ENCODE peak calls at places on chromosomes 12 and 14, in five cellular contexts. One of them, this sample, is unnamed.

GRCh38 chr12:123912415-123913385 is 59.9 kb downstream of the CCDC92 start:
- DNase-seq in effector memory CD4-positive, alpha-beta T cell: no peak
- DNase-seq in heart left ventricle: no peak
- DNase-seq in neuronal stem cell: no peak
- DNase-seq in CD4-positive, CD25-positive, alpha-beta regulatory T cell: no peak
- DNase-seq in this sample: no peak

GRCh38 chr12:3540387-3541320 is 49.7 kb downstream of the PRMT8 start:
- DNase-seq in neuronal stem cell: no peak
- DNase-seq in CD4-positive, CD25-positive, alpha-beta regulatory T cell: no peak
- DNase-seq in heart left ventricle: no peak
- DNase-seq in effector memory CD4-positive, alpha-beta T cell: no peak
- DNase-seq in this sample: no peak

GRCh38 chr12:53004582-53004981 is 1.7 kb upstream of the EIF4B start:
- DNase-seq in CD4-positive, CD25-positive, alpha-beta regulatory T cell: no peak
- DNase-seq in heart left ventricle: no peak
- DNase-seq in effector memory CD4-positive, alpha-beta T cell: no peak
- DNase-seq in neuronal stem cell: no peak
- DNase-seq in this sample: no peak

GRCh38 chr12:64608901-64609542 is 1.3 kb upstream of the RASSF3 start:
- DNase-seq in neuronal stem cell: no peak
- DNase-seq in heart left ventricle: no peak
- DNase-seq in CD4-positive, CD25-positive, alpha-beta regulatory T cell: peak; percentile 75
- DNase-seq in effector memory CD4-positive, alpha-beta T cell: peak; percentile 37
- DNase-seq in this sample: no peak

GRCh38 chr14:68399971-68400370 is 392.9 kb downstream of the ZFP36L1 start:
- DNase-seq in heart left ventricle: no peak
- DNase-seq in CD4-positive, CD25-positive, alpha-beta regulatory T cell: no peak
- DNase-seq in effector memory CD4-positive, alpha-beta T cell: no peak
- DNase-seq in neuronal stem cell: no peak
- DNase-seq in this sample: no peak

GRCh38 chr14:30339311-30339901 is 219.6 kb upstream of the G2E3 start:
- DNase-seq in effector memory CD4-positive, alpha-beta T cell: no peak
- DNase-seq in heart left ventricle: no peak
- DNase-seq in neuronal stem cell: no peak
- DNase-seq in CD4-positive, CD25-positive, alpha-beta regulatory T cell: no peak
- DNase-seq in this sample: no peak

GRCh38 chr12:85865905-85866304 is 8.2 kb upstream of the NTS start:
- DNase-seq in neuronal stem cell: no peak
- DNase-seq in heart left ventricle: no peak
- DNase-seq in effector memory CD4-positive, alpha-beta T cell: no peak
- DNase-seq in CD4-positive, CD25-positive, alpha-beta regulatory T cell: no peak
- DNase-seq in this sample: no peak

GRCh38 chr12:19613051-19613535 is 173.8 kb downstream of the AEBP2 start:
- DNase-seq in neuronal stem cell: no peak
- DNase-seq in heart left ventricle: no peak
- DNase-seq in effector memory CD4-positive, alpha-beta T cell: no peak
- DNase-seq in CD4-positive, CD25-positive, alpha-beta regulatory T cell: no peak
- DNase-seq in this sample: no peak

GRCh38 chr12:73374360-73374759 is 1102.2 kb downstream of the TRHDE start:
- DNase-seq in CD4-positive, CD25-positive, alpha-beta regulatory T cell: no peak
- DNase-seq in effector memory CD4-positive, alpha-beta T cell: no peak
- DNase-seq in neuronal stem cell: no peak
- DNase-seq in heart left ventricle: no peak
- DNase-seq in this sample: no peak

GRCh38 chr12:124544311-124544970 is 23.0 kb downstream of the NCOR2 start:
- DNase-seq in heart left ventricle: no peak
- DNase-seq in CD4-positive, CD25-positive, alpha-beta regulatory T cell: no peak
- DNase-seq in effector memory CD4-positive, alpha-beta T cell: no peak
- DNase-seq in neuronal stem cell: no peak
- DNase-seq in this sample: no peak

GRCh38 chr12:87866602-87867292 is 162.5 kb downstream of the C12orf50 start:
- DNase-seq in neuronal stem cell: no peak
- DNase-seq in effector memory CD4-positive, alpha-beta T cell: no peak
- DNase-seq in heart left ventricle: no peak
- DNase-seq in CD4-positive, CD25-positive, alpha-beta regulatory T cell: no peak
- DNase-seq in this sample: no peak

GRCh38 chr12:91687052-91688017 is 458.3 kb downstream of the BTG1 start:
- DNase-seq in neuronal stem cell: no peak
- DNase-seq in CD4-positive, CD25-positive, alpha-beta regulatory T cell: no peak
- DNase-seq in heart left ventricle: no peak
- DNase-seq in effector memory CD4-positive, alpha-beta T cell: no peak
- DNase-seq in this sample: no peak

GRCh38 chr14:94382684-94383663 is 5.4 kb downstream of the SERPINA1 start:
- DNase-seq in effector memory CD4-positive, alpha-beta T cell: no peak
- DNase-seq in neuronal stem cell: no peak
- DNase-seq in CD4-positive, CD25-positive, alpha-beta regulatory T cell: no peak
- DNase-seq in heart left ventricle: no peak
- DNase-seq in this sample: no peak

GRCh38 chr12:75208851-75209781 is 523 bp downstream of the KCNC2 start:
- DNase-seq in CD4-positive, CD25-positive, alpha-beta regulatory T cell: no peak
- DNase-seq in heart left ventricle: no peak
- DNase-seq in neuronal stem cell: peak; percentile 73
- DNase-seq in effector memory CD4-positive, alpha-beta T cell: no peak
- DNase-seq in this sample: no peak

GRCh38 chr14:75282166-75282547 is 3.5 kb downstream of the FOS start:
- DNase-seq in neuronal stem cell: no peak
- DNase-seq in heart left ventricle: no peak
- DNase-seq in effector memory CD4-positive, alpha-beta T cell: peak; percentile 39
- DNase-seq in CD4-positive, CD25-positive, alpha-beta regulatory T cell: no peak
- DNase-seq in this sample: no peak

GRCh38 chr14:74302160-74302628 is 540 bp downstream of the ABCD4 start:
- DNase-seq in neuronal stem cell: no peak
- DNase-seq in effector memory CD4-positive, alpha-beta T cell: no peak
- DNase-seq in CD4-positive, CD25-positive, alpha-beta regulatory T cell: peak; percentile 76
- DNase-seq in heart left ventricle: no peak
- DNase-seq in this sample: peak; percentile 8

GRCh38 chr14:67413806-67414769 is 2.1 kb upstream of the PLEK2 start:
- DNase-seq in heart left ventricle: no peak
- DNase-seq in neuronal stem cell: no peak
- DNase-seq in CD4-positive, CD25-positive, alpha-beta regulatory T cell: no peak
- DNase-seq in effector memory CD4-positive, alpha-beta T cell: no peak
- DNase-seq in this sample: no peak

GRCh38 chr12:50614167-50614762 is 109.5 kb downstream of the DIP2B start:
- DNase-seq in CD4-positive, CD25-positive, alpha-beta regulatory T cell: no peak
- DNase-seq in heart left ventricle: no peak
- DNase-seq in neuronal stem cell: no peak
- DNase-seq in effector memory CD4-positive, alpha-beta T cell: no peak
- DNase-seq in this sample: no peak

GRCh38 chr12:10952645-10953044 is 13.6 kb upstream of the TAS2R14 start:
- DNase-seq in effector memory CD4-positive, alpha-beta T cell: no peak
- DNase-seq in heart left ventricle: peak; percentile 24
- DNase-seq in CD4-positive, CD25-positive, alpha-beta regulatory T cell: no peak
- DNase-seq in neuronal stem cell: no peak
- DNase-seq in this sample: no peak

GRCh38 chr12:20475542-20475941 is 107.2 kb downstream of the PDE3A start:
- DNase-seq in effector memory CD4-positive, alpha-beta T cell: no peak
- DNase-seq in CD4-positive, CD25-positive, alpha-beta regulatory T cell: no peak
- DNase-seq in neuronal stem cell: no peak
- DNase-seq in heart left ventricle: no peak
- DNase-seq in this sample: no peak

GRCh38 chr12:70853326-70853725 is 67.2 kb downstream of the PTPRR start:
- DNase-seq in effector memory CD4-positive, alpha-beta T cell: no peak
- DNase-seq in neuronal stem cell: no peak
- DNase-seq in CD4-positive, CD25-positive, alpha-beta regulatory T cell: no peak
- DNase-seq in heart left ventricle: no peak
- DNase-seq in this sample: no peak

GRCh38 chr14:105074601-105075053 is 9.4 kb upstream of the GPR132 start:
- DNase-seq in CD4-positive, CD25-positive, alpha-beta regulatory T cell: no peak
- DNase-seq in effector memory CD4-positive, alpha-beta T cell: no peak
- DNase-seq in heart left ventricle: no peak
- DNase-seq in neuronal stem cell: no peak
- DNase-seq in this sample: no peak

GRCh38 chr12:63930971-63931370 is 86.5 kb downstream of the SRGAP1 start:
- DNase-seq in effector memory CD4-positive, alpha-beta T cell: no peak
- DNase-seq in heart left ventricle: no peak
- DNase-seq in CD4-positive, CD25-positive, alpha-beta regulatory T cell: no peak
- DNase-seq in neuronal stem cell: no peak
- DNase-seq in this sample: no peak

GRCh38 chr14:64536488-64537245 is 3.9 kb upstream of the HSPA2 start:
- DNase-seq in CD4-positive, CD25-positive, alpha-beta regulatory T cell: no peak
- DNase-seq in heart left ventricle: no peak
- DNase-seq in neuronal stem cell: no peak
- DNase-seq in effector memory CD4-positive, alpha-beta T cell: no peak
- DNase-seq in this sample: no peak

GRCh38 chr12:105358789-105359188 is 28.3 kb downstream of the C12orf75 start:
- DNase-seq in neuronal stem cell: no peak
- DNase-seq in heart left ventricle: no peak
- DNase-seq in CD4-positive, CD25-positive, alpha-beta regulatory T cell: no peak
- DNase-seq in effector memory CD4-positive, alpha-beta T cell: no peak
- DNase-seq in this sample: no peak

GRCh38 chr14:23672200-23672599 is 36.0 kb downstream of the DHRS2 start:
- DNase-seq in neuronal stem cell: no peak
- DNase-seq in effector memory CD4-positive, alpha-beta T cell: no peak
- DNase-seq in CD4-positive, CD25-positive, alpha-beta regulatory T cell: no peak
- DNase-seq in heart left ventricle: no peak
- DNase-seq in this sample: no peak

GRCh38 chr14:52443506-52443905 is 108.8 kb downstream of the TXNDC16 start:
- DNase-seq in heart left ventricle: no peak
- DNase-seq in neuronal stem cell: no peak
- DNase-seq in CD4-positive, CD25-positive, alpha-beta regulatory T cell: no peak
- DNase-seq in effector memory CD4-positive, alpha-beta T cell: no peak
- DNase-seq in this sample: no peak

GRCh38 chr12:124680863-124681778 is 113.7 kb upstream of the NCOR2 start:
- DNase-seq in heart left ventricle: no peak
- DNase-seq in CD4-positive, CD25-positive, alpha-beta regulatory T cell: peak; percentile 13
- DNase-seq in neuronal stem cell: peak; percentile 48
- DNase-seq in effector memory CD4-positive, alpha-beta T cell: no peak
- DNase-seq in this sample: no peak

GRCh38 chr14:104078031-104078455 is 7.5 kb upstream of the ASPG start:
- DNase-seq in CD4-positive, CD25-positive, alpha-beta regulatory T cell: peak; percentile 89
- DNase-seq in effector memory CD4-positive, alpha-beta T cell: peak; percentile 65
- DNase-seq in neuronal stem cell: peak; percentile 88
- DNase-seq in heart left ventricle: peak; percentile 83
- DNase-seq in this sample: peak; percentile 81

GRCh38 chr12:65339161-65339560 is 60.7 kb downstream of the MSRB3 start:
- DNase-seq in effector memory CD4-positive, alpha-beta T cell: no peak
- DNase-seq in heart left ventricle: no peak
- DNase-seq in CD4-positive, CD25-positive, alpha-beta regulatory T cell: no peak
- DNase-seq in neuronal stem cell: no peak
- DNase-seq in this sample: no peak

GRCh38 chr12:53569174-53569557 is 57.0 kb downstream of the ATF7 start:
- DNase-seq in heart left ventricle: no peak
- DNase-seq in neuronal stem cell: no peak
- DNase-seq in effector memory CD4-positive, alpha-beta T cell: no peak
- DNase-seq in CD4-positive, CD25-positive, alpha-beta regulatory T cell: no peak
- DNase-seq in this sample: no peak

GRCh38 chr12:91978143-91978542 is 167.5 kb downstream of the BTG1 start:
- DNase-seq in effector memory CD4-positive, alpha-beta T cell: peak; percentile 45
- DNase-seq in heart left ventricle: no peak
- DNase-seq in neuronal stem cell: no peak
- DNase-seq in CD4-positive, CD25-positive, alpha-beta regulatory T cell: peak; percentile 75
- DNase-seq in this sample: no peak

GRCh38 chr14:88386395-88386794 is 938 bp downstream of the SPATA7 start:
- DNase-seq in effector memory CD4-positive, alpha-beta T cell: no peak
- DNase-seq in heart left ventricle: no peak
- DNase-seq in CD4-positive, CD25-positive, alpha-beta regulatory T cell: no peak
- DNase-seq in neuronal stem cell: no peak
- DNase-seq in this sample: no peak

GRCh38 chr14:77324289-77324688 is 3.5 kb downstream of the GSTZ1 start:
- DNase-seq in neuronal stem cell: no peak
- DNase-seq in CD4-positive, CD25-positive, alpha-beta regulatory T cell: no peak
- DNase-seq in heart left ventricle: no peak
- DNase-seq in effector memory CD4-positive, alpha-beta T cell: no peak
- DNase-seq in this sample: no peak

GRCh38 chr12:112535637-112536366 is 117.1 kb downstream of the PTPN11 start:
- DNase-seq in CD4-positive, CD25-positive, alpha-beta regulatory T cell: no peak
- DNase-seq in effector memory CD4-positive, alpha-beta T cell: no peak
- DNase-seq in heart left ventricle: no peak
- DNase-seq in neuronal stem cell: no peak
- DNase-seq in this sample: no peak

GRCh38 chr12:104006929-104007328 is 41.3 kb downstream of the TDG start:
- DNase-seq in heart left ventricle: no peak
- DNase-seq in neuronal stem cell: no peak
- DNase-seq in CD4-positive, CD25-positive, alpha-beta regulatory T cell: no peak
- DNase-seq in effector memory CD4-positive, alpha-beta T cell: no peak
- DNase-seq in this sample: no peak

GRCh38 chr12:103997277-103997900 is 31.7 kb downstream of the TDG start:
- DNase-seq in effector memory CD4-positive, alpha-beta T cell: no peak
- DNase-seq in heart left ventricle: peak; percentile 49
- DNase-seq in CD4-positive, CD25-positive, alpha-beta regulatory T cell: no peak
- DNase-seq in neuronal stem cell: no peak
- DNase-seq in this sample: no peak

GRCh38 chr12:104002686-104003085 is 37.0 kb downstream of the TDG start:
- DNase-seq in neuronal stem cell: no peak
- DNase-seq in heart left ventricle: no peak
- DNase-seq in effector memory CD4-positive, alpha-beta T cell: no peak
- DNase-seq in CD4-positive, CD25-positive, alpha-beta regulatory T cell: no peak
- DNase-seq in this sample: no peak
- H3K27ac ChIP-seq in neuronal stem cell: no peak overlapping the region
- H3K27ac ChIP-seq in heart left ventricle: no peak overlapping the region
- H3K27ac ChIP-seq in effector memory CD4-positive, alpha-beta T cell: no peak overlapping the region
- H3K27ac ChIP-seq in CD4-positive, CD25-positive, alpha-beta regulatory T cell: no peak overlapping the region
- H3K27ac ChIP-seq in this sample: no peak overlapping the region

DNA sequence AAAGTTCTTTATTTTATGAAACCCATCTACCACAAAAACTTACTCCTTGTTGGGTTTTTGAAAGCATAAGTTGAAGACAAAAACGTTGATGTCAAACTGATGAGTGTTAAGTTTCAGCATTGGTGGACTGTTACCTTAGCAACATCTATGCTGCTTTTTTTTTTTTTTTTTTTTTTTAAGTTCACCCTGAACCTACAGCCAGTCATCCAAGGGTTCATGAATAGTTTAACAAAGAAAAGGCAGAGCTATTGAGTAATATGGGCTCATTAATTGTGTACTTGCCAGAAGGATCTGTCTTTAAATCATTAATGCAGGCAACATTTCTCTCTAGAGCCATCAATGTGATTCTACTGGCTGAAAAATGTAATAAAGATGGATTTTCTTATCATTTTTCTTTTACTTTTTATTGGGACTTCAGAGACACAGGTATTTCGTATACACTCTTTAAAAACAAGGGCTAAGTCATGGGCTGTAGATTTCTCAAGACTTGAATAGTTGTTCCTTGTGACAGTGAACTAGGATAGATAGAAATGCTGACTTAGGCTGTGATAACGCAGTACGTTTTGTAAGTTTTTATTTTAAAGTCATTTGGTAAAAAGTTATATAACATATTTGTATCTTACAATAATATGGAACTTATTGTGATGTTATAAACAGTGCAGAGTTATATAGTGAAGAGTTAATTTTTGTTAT is at the start of gene PTPRQ:
- DNase-seq in neuronal stem cell: no peak
- DNase-seq in CD4-positive, CD25-positive, alpha-beta regulatory T cell: no peak
- DNase-seq in heart left ventricle: no peak
- DNase-seq in effector memory CD4-positive, alpha-beta T cell: no peak
- DNase-seq in this sample: no peak
- H3K4me3 ChIP-seq in neuronal stem cell: no peak within 1 kb of the TSS
- H3K4me3 ChIP-seq in CD4-positive, CD25-positive, alpha-beta regulatory T cell: no peak within 1 kb of the TSS
- H3K4me3 ChIP-seq in heart left ventricle: no peak within 1 kb of the TSS
- H3K4me3 ChIP-seq in effector memory CD4-positive, alpha-beta T cell: no peak within 1 kb of the TSS
- H3K4me3 ChIP-seq in this sample: no peak within 1 kb of the TSS

GRCh38 chr14:70318635-70319013 is 40.9 kb downstream of the COX16 start:
- DNase-seq in CD4-positive, CD25-positive, alpha-beta regulatory T cell: no peak
- DNase-seq in effector memory CD4-positive, alpha-beta T cell: no peak
- DNase-seq in heart left ventricle: no peak
- DNase-seq in neuronal stem cell: no peak
- DNase-seq in this sample: no peak
- H3K9me3 ChIP-seq in CD4-positive, CD25-positive, alpha-beta regulatory T cell: no peaks in the 10 kb centered on the region
- H3K9me3 ChIP-seq in effector memory CD4-positive, alpha-beta T cell: no peaks in the 10 kb centered on the region
- H3K9me3 ChIP-seq in heart left ventricle: no peaks in the 10 kb centered on the region
- H3K9me3 ChIP-seq in neuronal stem cell: no peaks in the 10 kb centered on the region
- H3K9me3 ChIP-seq in this sample: no peaks in the 10 kb centered on the region

GRCh38 chr14:99055019-99055418 is 217.0 kb downstream of the BCL11B start:
- DNase-seq in CD4-positive, CD25-positive, alpha-beta regulatory T cell: no peak
- DNase-seq in neuronal stem cell: no peak
- DNase-seq in heart left ventricle: no peak
- DNase-seq in effector memory CD4-positive, alpha-beta T cell: no peak
- DNase-seq in this sample: no peak
- H3K27ac ChIP-seq in CD4-positive, CD25-positive, alpha-beta regulatory T cell: no peak overlapping the region
- H3K27ac ChIP-seq in neuronal stem cell: no peak overlapping the region
- H3K27ac ChIP-seq in heart left ventricle: no peak overlapping the region
- H3K27ac ChIP-seq in effector memory CD4-positive, alpha-beta T cell: no peak overlapping the region
- H3K27ac ChIP-seq in this sample: no peak overlapping the region

This sample was measured in SK-N-MC.